ENCODE peak calls at places on chromosomes 4 and X, in five cellular contexts. One of them, this sample, is unnamed.

GRCh38 chr4:55499495-55499894 is 47.2 kb downstream of the CLOCK start:
- DNase-seq in mesendoderm: peak
- DNase-seq in mesenchymal stem cell: no peak
- DNase-seq in IMR-90: no peak
- DNase-seq in neuronal stem cell: no peak
- DNase-seq in this sample: no peak

GRCh38 chrX:18353931-18354368 is 538 bp downstream of the SCML2 start:
- DNase-seq in mesendoderm: peak
- DNase-seq in mesenchymal stem cell: no peak
- DNase-seq in IMR-90: no peak
- DNase-seq in neuronal stem cell: peak
- DNase-seq in this sample: peak

GRCh38 chr4:142846105-142846728 is at the start of gene INPP4B:
- DNase-seq in mesendoderm: peak
- DNase-seq in mesenchymal stem cell: peak
- DNase-seq in IMR-90: peak
- DNase-seq in neuronal stem cell: peak
- DNase-seq in this sample: peak

GRCh38 chr4:153137677-153138630 is 66.3 kb upstream of the TRIM2 start:
- DNase-seq in mesendoderm: no peak
- DNase-seq in mesenchymal stem cell: no peak
- DNase-seq in IMR-90: no peak
- DNase-seq in neuronal stem cell: no peak
- DNase-seq in this sample: no peak

GRCh38 chrX:128805236-128805635 is 718.1 kb downstream of the SMARCA1 start:
- DNase-seq in mesendoderm: no peak
- DNase-seq in mesenchymal stem cell: no peak
- DNase-seq in IMR-90: no peak
- DNase-seq in neuronal stem cell: no peak
- DNase-seq in this sample: no peak

GRCh38 chr4:173529505-173530325 is at the start of gene HAND2:
- DNase-seq in mesendoderm: peak
- DNase-seq in mesenchymal stem cell: peak
- DNase-seq in IMR-90: peak
- DNase-seq in neuronal stem cell: peak
- DNase-seq in this sample: peak

GRCh38 chr4:176001171-176002006 is 64.3 kb upstream of the WDR17 start:
- DNase-seq in mesendoderm: peak
- DNase-seq in mesenchymal stem cell: peak
- DNase-seq in IMR-90: peak
- DNase-seq in neuronal stem cell: peak
- DNase-seq in this sample: peak

GRCh38 chr4:123977623-123978022 is 581.0 kb downstream of the SPRY1 start:
- DNase-seq in mesendoderm: no peak
- DNase-seq in mesenchymal stem cell: peak
- DNase-seq in IMR-90: peak
- DNase-seq in neuronal stem cell: no peak
- DNase-seq in this sample: no peak

GRCh38 chr4:153464068-153464467 is 2.1 kb upstream of the TMEM131L start:
- DNase-seq in mesendoderm: no peak
- DNase-seq in mesenchymal stem cell: peak
- DNase-seq in IMR-90: peak
- DNase-seq in neuronal stem cell: no peak
- DNase-seq in this sample: no peak

GRCh38 chrX:2376166-2376565 is 124.6 kb downstream of the DHRSX start:
- DNase-seq in mesendoderm: no peak
- DNase-seq in mesenchymal stem cell: no peak
- DNase-seq in IMR-90: no peak
- DNase-seq in neuronal stem cell: no peak
- DNase-seq in this sample: no peak

GRCh38 chrX:2373615-2374014 is 127.2 kb downstream of the DHRSX start:
- DNase-seq in mesendoderm: no peak
- DNase-seq in mesenchymal stem cell: no peak
- DNase-seq in IMR-90: no peak
- DNase-seq in neuronal stem cell: no peak
- DNase-seq in this sample: no peak

GRCh38 chrX:2371026-2371778 is 129.6 kb downstream of the DHRSX start:
- DNase-seq in mesendoderm: peak
- DNase-seq in mesenchymal stem cell: no peak
- DNase-seq in IMR-90: no peak
- DNase-seq in neuronal stem cell: no peak
- DNase-seq in this sample: peak

GRCh38 chrX:2374086-2374485 is 126.7 kb downstream of the DHRSX start:
- DNase-seq in mesendoderm: no peak
- DNase-seq in mesenchymal stem cell: no peak
- DNase-seq in IMR-90: peak
- DNase-seq in neuronal stem cell: no peak
- DNase-seq in this sample: no peak

GRCh38 chrX:2370436-2370835 is 130.3 kb downstream of the DHRSX start:
- DNase-seq in mesendoderm: peak
- DNase-seq in mesenchymal stem cell: no peak
- DNase-seq in IMR-90: no peak
- DNase-seq in neuronal stem cell: no peak
- DNase-seq in this sample: no peak
- H3K9ac ChIP-seq in mesendoderm: no peak
- H3K9ac ChIP-seq in mesenchymal stem cell: no peak
- H3K9ac ChIP-seq in IMR-90: no peak
- H3K9ac ChIP-seq in neuronal stem cell: no peak
- H3K9ac ChIP-seq in this sample: no peak

DNA sequence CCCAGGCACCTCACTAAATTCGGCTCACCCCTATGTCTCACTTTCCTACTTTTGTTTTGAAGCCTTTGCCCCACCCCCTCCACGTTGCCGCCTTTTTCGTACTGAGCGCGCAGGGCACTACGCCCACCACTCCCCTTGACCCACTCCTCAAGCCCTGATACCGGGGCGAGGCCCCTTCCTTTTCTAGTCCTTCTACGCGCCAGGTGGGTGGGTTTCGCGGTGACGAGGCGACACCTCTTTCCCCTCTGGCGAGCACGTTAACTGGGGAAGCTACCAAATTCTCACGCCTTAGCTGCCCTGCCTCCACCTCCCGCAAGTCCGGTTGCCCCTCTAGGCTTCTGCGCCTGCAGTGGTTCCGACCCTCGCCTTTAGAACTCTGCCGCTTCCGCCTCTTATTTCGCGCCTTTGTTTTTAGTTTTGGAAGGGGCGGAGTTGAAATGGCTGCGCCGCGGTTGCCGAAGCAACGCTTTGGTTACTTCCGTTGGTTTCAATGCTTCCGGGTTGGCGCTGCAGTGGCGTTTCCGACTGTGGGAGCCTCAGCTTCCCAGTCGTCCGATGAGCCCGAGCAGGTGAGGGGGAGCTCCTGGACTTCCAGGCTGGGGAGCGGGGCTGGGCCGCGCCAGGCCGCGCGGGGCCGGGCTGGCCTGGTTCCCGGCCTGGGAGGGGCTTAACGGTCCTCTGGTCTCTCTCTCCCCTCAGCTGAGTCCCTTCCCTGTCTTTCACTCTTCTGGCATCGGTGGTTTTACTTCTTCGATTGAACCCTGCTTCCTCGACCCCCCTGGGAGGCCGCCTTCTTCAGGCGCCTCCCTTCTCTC is at the start of gene SLC25A14:
- DNase-seq in mesendoderm: peak
- DNase-seq in mesenchymal stem cell: peak
- DNase-seq in IMR-90: peak
- DNase-seq in neuronal stem cell: peak
- DNase-seq in this sample: peak
- H3K18ac ChIP-seq in mesendoderm: no peak
- H3K18ac ChIP-seq in mesenchymal stem cell: no peak
- H3K18ac ChIP-seq in IMR-90: no peak
- H3K18ac ChIP-seq in neuronal stem cell: peak
- H3K18ac ChIP-seq in this sample: peak

GRCh38 chr4:184473515-184474260 is 662 bp downstream of the IRF2 start:
- DNase-seq in mesendoderm: peak
- DNase-seq in mesenchymal stem cell: peak
- DNase-seq in IMR-90: peak
- DNase-seq in neuronal stem cell: peak
- DNase-seq in this sample: no peak
- H3K4ac ChIP-seq in mesendoderm: peak
- H3K4ac ChIP-seq in mesenchymal stem cell: peak
- H3K4ac ChIP-seq in IMR-90: peak
- H3K4ac ChIP-seq in neuronal stem cell: no peak
- H3K4ac ChIP-seq in this sample: no peak

GRCh38 chr4:11428161-11428700 is 463 bp downstream of the HS3ST1 start:
- DNase-seq in mesendoderm: peak
- DNase-seq in mesenchymal stem cell: peak
- DNase-seq in IMR-90: no peak
- DNase-seq in neuronal stem cell: peak
- DNase-seq in this sample: peak
- H3K9ac ChIP-seq in mesendoderm: peak
- H3K9ac ChIP-seq in mesenchymal stem cell: no peak
- H3K9ac ChIP-seq in IMR-90: no peak
- H3K9ac ChIP-seq in neuronal stem cell: peak
- H3K9ac ChIP-seq in this sample: no peak

DNA sequence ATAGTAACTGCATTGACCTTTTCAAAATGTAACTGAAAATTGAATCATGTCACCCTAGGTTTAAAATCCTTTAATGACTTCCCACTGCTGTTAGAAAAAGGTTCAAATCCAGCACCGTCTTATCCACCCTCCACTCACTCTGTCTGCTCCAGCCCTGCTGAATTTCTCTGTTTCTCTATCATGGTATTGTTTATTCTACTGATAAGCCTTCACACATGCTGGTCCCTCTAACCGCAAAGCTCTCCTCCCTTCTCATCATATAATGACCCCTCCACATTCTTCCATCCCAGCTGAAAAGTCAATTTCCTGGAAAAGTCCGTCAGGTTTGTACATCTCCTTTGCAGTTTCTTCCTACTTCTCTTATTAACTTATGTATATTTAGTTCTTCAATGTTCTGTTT is 389.2 kb upstream of the F9 start:
- DNase-seq in mesendoderm: peak
- DNase-seq in mesenchymal stem cell: no peak
- DNase-seq in IMR-90: no peak
- DNase-seq in neuronal stem cell: no peak
- DNase-seq in this sample: no peak
- H3K18ac ChIP-seq in mesendoderm: no peak
- H3K18ac ChIP-seq in mesenchymal stem cell: no peak
- H3K18ac ChIP-seq in IMR-90: no peak
- H3K18ac ChIP-seq in neuronal stem cell: no peak
- H3K18ac ChIP-seq in this sample: no peak

GRCh38 chr4:64551125-64551524 is 141.9 kb upstream of the TECRL start:
- DNase-seq in mesendoderm: no peak
- DNase-seq in mesenchymal stem cell: no peak
- DNase-seq in IMR-90: no peak
- DNase-seq in neuronal stem cell: no peak
- DNase-seq in this sample: no peak
- H3K4ac ChIP-seq in mesendoderm: no peak
- H3K4ac ChIP-seq in mesenchymal stem cell: no peak
- H3K4ac ChIP-seq in IMR-90: no peak
- H3K4ac ChIP-seq in neuronal stem cell: no peak
- H3K4ac ChIP-seq in this sample: no peak

This sample was measured in H9.